ENCODE peak calls at places on chromosomes 11 and 22, in seven cellular contexts. P is A549, Y is endothelial cell, T is adrenal gland, W is choroid plexus epithelial cell, Z is nephron progenitor cell, E is HCT116. A is an unnamed sample.

GRCh38 chr11:123056835-123057491 is 5.0 kb downstream of the HSPA8 start:
- DNase-seq in T (no peak), Z (no peak), Y (no peak), P (no peak), E (no peak), W (no peak), A (no peak)

GRCh38 chr11:122025757-122026156 is 90.3 kb downstream of the BLID start:
- DNase-seq in W (no peak), Z (no peak), P (no peak), T (no peak), Y (no peak), E (peak), A (no peak)

GRCh38 chr11:111046291-111046690 is 199.2 kb upstream of the POU2AF2 start:
- DNase-seq in E (no peak), T (no peak), P (no peak), Y (no peak), W (peak), Z (no peak), A (no peak)

GRCh38 chr22:50498322-50498861 is 9.1 kb downstream of the LMF2 start:
- DNase-seq in T (peak), P (peak), Z (peak), Y (peak), W (peak), E (peak), A (peak)

GRCh38 chr11:8652140-8652539 is 30.3 kb downstream of the TRIM66 start:
- DNase-seq in Z (no peak), T (no peak), Y (no peak), E (no peak), P (no peak), W (peak), A (no peak)

GRCh38 chr11:76206327-76207081 is at the start of gene WNT11:
- DNase-seq in Y (peak), T (peak), W (no peak), P (peak), Z (peak), E (no peak), A (no peak)

GRCh38 chr11:413120-414081 is 1.4 kb downstream of the SIGIRR start:
- DNase-seq in T (no peak), Y (no peak), W (no peak), Z (peak), E (no peak), P (no peak), A (no peak)

GRCh38 chr11:18615628-18616392 is 16.2 kb downstream of the MISFA start:
- DNase-seq in P (no peak), W (peak), Y (no peak), Z (no peak), E (no peak), T (no peak), A (no peak)

GRCh38 chr11:30586251-30587144 is at the start of gene MPPED2:
- DNase-seq in T (peak), P (peak), E (no peak), Z (peak), W (peak), Y (peak), A (no peak)

GRCh38 chr22:20469110-20469855 is 26.3 kb downstream of the KLHL22 start:
- DNase-seq in Z (no peak), W (no peak), P (no peak), E (no peak), T (no peak), Y (no peak), A (no peak)

DNA sequence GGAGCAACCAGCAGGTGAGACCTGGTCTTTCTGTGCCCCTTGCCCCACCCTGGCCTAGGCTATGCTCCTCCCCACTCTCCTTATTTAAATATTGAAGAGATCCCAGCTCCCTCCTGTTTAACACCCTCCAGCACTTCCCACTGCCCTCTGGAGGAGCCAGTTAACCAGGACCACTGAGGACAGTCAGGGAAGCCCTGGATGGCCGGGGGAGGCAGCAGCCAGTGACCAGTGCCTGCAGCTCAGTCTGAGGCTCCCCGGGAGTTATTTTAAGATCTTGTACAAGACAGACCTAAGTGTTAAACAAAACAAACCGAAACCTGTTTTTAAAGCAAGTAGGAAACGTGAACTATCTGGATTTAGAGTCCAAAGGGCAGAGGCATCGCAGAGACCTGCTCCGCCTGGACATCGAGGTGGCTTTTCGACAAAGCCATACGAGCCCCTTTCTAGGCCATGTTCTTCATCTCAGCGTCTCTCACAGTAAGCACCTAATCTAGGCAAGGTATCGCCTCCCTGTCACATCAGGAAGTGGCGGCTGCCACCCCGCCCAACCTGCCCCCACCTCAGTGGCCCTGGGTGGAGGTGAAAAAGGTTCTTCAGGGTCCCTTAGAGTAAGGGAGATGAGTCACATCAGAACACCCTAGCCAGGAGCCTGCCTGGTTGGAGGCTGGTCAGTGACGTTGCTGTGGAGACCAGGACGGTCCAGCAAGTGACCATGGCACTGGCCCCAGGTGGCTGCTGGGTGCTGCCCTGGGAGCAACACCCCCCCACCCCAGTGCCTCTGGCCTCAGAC is 35.3 kb downstream of the TRMU start:
- DNase-seq in W (no peak), E (no peak), T (no peak), P (no peak), Z (no peak), Y (no peak), A (no peak)
- TF ChIP-seq CTCF in W (no peak), E (no peak), T (no peak), P (no peak), Z (no peak), Y (no peak), A (no peak)

GRCh38 chr11:129375731-129376657 is at the start of gene BARX2:
- DNase-seq in E (peak), T (peak), Y (peak), Z (peak), W (peak), P (no peak), A (peak)
- TF ChIP-seq CTCF in E (peak), T (peak), Y (peak), Z (peak), W (peak), P (peak), A (peak)

GRCh38 chr22:22691716-22692701 is 47.6 kb downstream of the GGTLC2 start:
- DNase-seq in E (no peak), T (no peak), Y (no peak), P (no peak), Z (no peak), W (peak), A (no peak)

GRCh38 chr22:22694106-22694505 is 49.7 kb downstream of the GGTLC2 start:
- DNase-seq in W (no peak), E (no peak), Z (no peak), Y (no peak), P (no peak), T (no peak), A (no peak)

GRCh38 chr22:22693531-22693884 is 49.1 kb downstream of the GGTLC2 start:
- DNase-seq in P (peak), T (no peak), Y (no peak), E (no peak), Z (no peak), W (no peak), A (no peak)

GRCh38 chr22:22691055-22691454 is 46.6 kb downstream of the GGTLC2 start:
- DNase-seq in P (no peak), E (no peak), W (no peak), Z (no peak), T (no peak), Y (no peak), A (no peak)

DNA sequence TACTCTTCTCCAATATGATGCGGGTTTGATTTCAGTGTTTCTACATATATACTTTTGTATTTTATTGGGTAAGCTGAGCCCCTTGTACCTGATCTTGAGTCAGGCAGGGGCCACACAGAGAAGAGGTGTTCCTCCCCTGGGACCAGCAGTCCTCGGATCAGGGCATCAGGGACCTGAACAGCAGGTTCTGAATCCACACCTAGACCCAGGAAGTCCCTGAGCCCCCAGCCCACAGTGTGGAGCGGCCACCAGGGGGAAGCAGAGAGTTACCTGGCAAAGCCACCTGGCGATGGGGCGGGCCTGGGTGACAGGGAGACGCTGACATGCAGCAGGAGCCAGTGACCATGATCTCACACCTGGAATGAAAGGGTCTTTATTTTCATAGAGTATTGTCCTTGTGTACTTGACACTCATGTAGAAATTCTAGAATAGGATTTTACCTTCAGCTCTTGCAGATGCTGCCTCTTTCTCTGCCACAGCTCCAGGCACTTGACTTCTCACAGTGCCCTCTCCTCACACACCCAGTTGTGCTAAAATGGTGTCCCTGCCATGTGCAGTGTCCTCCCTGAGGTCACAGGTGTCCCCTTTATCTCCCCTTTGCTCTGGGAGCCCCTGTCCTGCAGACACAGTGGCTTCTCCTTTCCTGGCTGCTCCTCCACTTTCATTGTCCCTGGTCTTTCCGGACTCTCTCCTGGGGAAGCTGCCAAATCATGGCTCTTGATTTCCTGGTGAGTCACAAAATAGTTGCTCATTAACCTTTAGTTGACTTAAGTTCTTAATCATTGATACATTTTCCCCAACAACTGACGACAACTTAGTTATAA is 48.5 kb downstream of the GGTLC2 start:
- DNase-seq in T (peak), P (peak), E (no peak), Y (peak), W (peak), Z (peak), A (peak)
- TF ChIP-seq CTCF in T (no peak), P (peak), E (peak), Y (peak), W (peak), Z (peak), A (no peak)

DNA sequence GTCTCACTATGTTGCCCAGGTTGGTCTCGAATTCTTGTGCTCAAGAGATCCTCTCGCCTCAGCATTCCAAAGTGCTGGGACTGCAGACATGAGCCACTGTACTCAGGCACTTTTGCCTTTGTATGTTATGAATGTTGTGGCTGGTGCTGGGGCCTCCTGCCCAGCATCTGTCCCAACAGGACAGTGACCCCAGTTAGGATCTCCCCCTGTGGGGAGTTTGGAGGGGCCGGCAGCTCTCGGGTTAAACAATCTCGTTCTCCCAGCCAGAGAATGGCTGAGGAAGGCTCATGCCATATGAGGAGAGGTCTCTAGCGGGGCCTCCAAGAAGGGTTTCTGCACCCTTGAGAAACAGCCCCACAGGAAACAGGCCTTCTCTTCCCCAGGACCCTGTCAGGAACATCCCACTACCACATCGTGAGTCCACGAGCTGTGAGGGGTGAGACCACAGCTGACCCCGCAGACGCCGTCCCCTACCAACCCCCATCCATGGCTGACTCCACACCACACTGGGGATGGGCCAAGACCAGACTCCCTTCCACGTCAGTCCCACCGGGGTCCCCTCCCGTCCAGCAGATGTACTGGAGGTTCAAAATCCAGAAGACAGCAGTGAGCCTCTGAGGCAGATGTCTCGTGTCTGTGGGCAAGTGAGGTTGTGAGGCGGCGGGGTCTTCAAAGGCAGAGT is 54.1 kb downstream of the SHANK2 start:
- DNase-seq in T (no peak), Z (no peak), W (no peak), P (no peak), E (no peak), Y (no peak), A (no peak)
- TF ChIP-seq CTCF in T (no peak), Z (no peak), W (no peak), P (no peak), E (no peak), Y (no peak), A (no peak)

DNA sequence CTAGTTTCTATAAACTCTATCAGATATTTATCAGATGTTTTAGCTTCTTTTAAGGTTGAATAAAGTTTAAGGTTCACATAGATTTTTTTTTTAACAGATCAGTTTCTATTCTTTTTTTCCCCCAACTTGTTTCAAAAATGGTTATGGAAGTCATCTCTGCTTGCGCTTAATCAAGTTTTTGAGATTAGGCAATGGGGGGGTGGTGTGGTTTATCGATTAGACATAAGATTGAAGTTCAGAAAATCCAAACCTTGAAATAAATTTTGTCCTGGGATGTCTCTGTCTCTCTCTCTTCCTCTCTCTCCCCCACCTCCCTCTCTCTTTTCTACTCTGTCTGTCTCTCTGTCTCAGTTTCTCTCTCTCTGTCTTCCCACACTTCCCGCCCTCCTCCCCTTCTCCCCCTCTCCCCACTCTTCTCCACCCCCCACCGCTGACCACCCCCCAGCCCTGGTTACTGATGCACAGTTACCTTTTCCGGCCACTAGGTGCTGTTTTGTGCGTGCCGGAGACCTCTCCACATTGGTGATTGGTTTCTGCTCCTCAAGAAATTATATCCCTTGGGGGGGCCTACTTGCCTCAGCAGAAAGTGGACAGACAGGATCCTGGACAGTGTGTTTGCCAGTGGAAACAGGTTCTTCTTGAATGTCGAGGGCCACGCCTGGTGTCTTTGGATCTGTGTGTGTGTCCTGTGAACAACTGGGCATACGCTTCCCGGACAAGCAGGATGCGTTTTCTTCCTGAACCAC is 29.7 kb upstream of the ANO1 start:
- DNase-seq in W (peak), P (peak), T (no peak), Y (peak), E (peak), Z (peak), A (no peak)
- TF ChIP-seq CTCF in W (peak), P (no peak), T (no peak), Y (peak), E (peak), Z (peak), A (no peak)

A was measured in lung.